ENCODE peak calls at places on chromosomes 12 and 14, in seven cellular contexts. U is frontal cortex; K is LoVo; I is effector CD8-positive, alpha-beta T cell; W is CD8-positive, alpha-beta T cell; G is HepG2; N is activated T-helper 1 cell treated with anti-CD3 and anti-CD28 coated beads, Interleukin-12 subunit alpha, Interleukin-12 subunit beta, Interleukin-2, Interleukin-4 antibody, amounts not matched to agents 30 ng/mL and 10 ng/mL and 1 ng/mL, durations not matched to agents 14 hours and 24 hours and 36 hours. B is an unnamed sample.
A peak's percentile ranks its signal among the peaks of the same experiment; 100 is the strongest.

GRCh38 chr12:92943482-92944250 is 14.6 kb upstream of the EEA1 start:
- DNase-seq in K (no peak), W (no peak), U (no peak), N (no peak), I (no peak), G (peak; percentile 66), B (no peak)

GRCh38 chr14:54226103-54226502 is 170.7 kb upstream of the CDKN3 start:
- DNase-seq in U (no peak), I (no peak), N (no peak), G (no peak), K (no peak), W (no peak), B (no peak)

GRCh38 chr12:125678589-125678993 is 613.4 kb downstream of the AACS start:
- DNase-seq in W (no peak), N (no peak), G (no peak), U (no peak), I (no peak), K (no peak), B (no peak)

GRCh38 chr12:54413284-54414190 is 5.5 kb downstream of the ITGA5 start:
- DNase-seq in I (peak; percentile 72), W (peak; percentile 94), G (no peak), N (peak; percentile 75), U (no peak), K (no peak), B (no peak)

GRCh38 chr12:121811434-121812319 is 7.9 kb downstream of the SETD1B start:
- DNase-seq in I (peak; percentile 59), K (peak; percentile 80), W (peak; percentile 60), U (peak; percentile 96), N (peak; percentile 67), G (peak; percentile 57), B (no peak)

GRCh38 chr12:57248934-57249742 is 1.8 kb downstream of the STAC3 start:
- DNase-seq in W (no peak), K (no peak), G (no peak), N (no peak), I (no peak), U (no peak), B (no peak)

GRCh38 chr12:20472089-20472488 is 103.8 kb downstream of the PDE3A start:
- DNase-seq in K (no peak), I (no peak), W (no peak), G (no peak), N (no peak), U (no peak), B (no peak)

GRCh38 chr12:48602192-48602989 is 32.5 kb upstream of the LALBA start:
- DNase-seq in I (no peak), K (peak; percentile 59), U (no peak), W (no peak), N (no peak), G (peak; percentile 2), B (no peak)

GRCh38 chr14:29743566-29743965 is 184.1 kb downstream of the PRKD1 start:
- DNase-seq in K (no peak), N (no peak), U (no peak), W (no peak), I (no peak), G (no peak), B (no peak)

GRCh38 chr12:6963016-6963731 is 7.3 kb downstream of the PHB2 start:
- DNase-seq in W (no peak), U (no peak), N (no peak), I (no peak), G (no peak), K (peak; percentile 95), B (no peak)

GRCh38 chr14:105495101-105495989 is 4.3 kb downstream of the TEDC1 start:
- DNase-seq in N (no peak), U (no peak), G (no peak), I (no peak), W (peak; percentile 19), K (no peak), B (no peak)

GRCh38 chr14:84483072-84483410 is 1046.9 kb upstream of the FLRT2 start:
- DNase-seq in W (no peak), K (no peak), I (no peak), U (no peak), G (no peak), N (no peak), B (no peak)

GRCh38 chr14:23406244-23406643 is 1.8 kb downstream of the MYH6 start:
- DNase-seq in G (no peak), N (no peak), I (no peak), W (no peak), K (no peak), U (no peak), B (no peak)

GRCh38 chr12:101877816-101878811 is 734 bp downstream of the DRAM1 start:
- DNase-seq in K (peak; percentile 28), W (no peak), N (no peak), I (no peak), G (peak; percentile 7), U (no peak), B (no peak)

GRCh38 chr14:104865631-104866441 is 768 bp downstream of the CEP170B start:
- DNase-seq in W (no peak), G (no peak), N (no peak), U (peak; percentile 82), I (no peak), K (peak; percentile 46), B (no peak)

B was measured in SK-N-MC.